ENCODE peak calls at places on chromosomes 4 and X, in eight cellular contexts. I, A, Z, V, Q, U, E and R are unnamed samples.

GRCh38 chr4:139794158-139794954 is 128.7 kb downstream of the MGST2 start:
- DNase-seq in Z (no peak), E (no peak), U (peak; percentile 36), I (no peak), Q (no peak), A (peak; percentile 32), V (no peak), R (peak; percentile 26)

GRCh38 chr4:33060873-33061542 is 2340.8 kb downstream of the PCDH7 start:
- DNase-seq in Z (peak; percentile 71), E (peak; percentile 79), I (peak; percentile 2), V (peak; percentile 73), A (peak; percentile 69), Q (peak; percentile 39), U (peak; percentile 28), R (peak; percentile 70)

GRCh38 chr4:160180206-160180605 is 1077.3 kb downstream of the RAPGEF2 start:
- DNase-seq in V (peak; percentile 21), Q (no peak), I (peak; percentile 77), E (no peak), A (peak; percentile 10), Z (peak; percentile 57), U (no peak), R (peak; percentile 0)

GRCh38 chrX:137988470-137988869 is 422.5 kb downstream of the ZIC3 start:
- DNase-seq in Q (no peak), I (no peak), A (no peak), Z (no peak), E (no peak), V (no peak), U (no peak), R (no peak)

GRCh38 chrX:132615396-132616131 is 126.7 kb upstream of the MBNL3 start:
- DNase-seq in V (peak; percentile 65), Q (peak; percentile 16), A (peak; percentile 56), Z (peak; percentile 79), U (peak; percentile 12), E (peak; percentile 57), I (peak; percentile 37), R (peak; percentile 53)

GRCh38 chrX:137151403-137151802 is 117.6 kb upstream of the GPR101 start:
- DNase-seq in E (peak; percentile 26), U (no peak), Q (no peak), V (no peak), I (no peak), A (no peak), Z (peak; percentile 0), R (no peak)

GRCh38 chrX:31483336-31483735 is 411.5 kb upstream of the FTHL17 start:
- DNase-seq in V (peak; percentile 83), E (no peak), Q (no peak), U (peak; percentile 79), Z (peak; percentile 30), A (no peak), I (peak; percentile 54), R (peak; percentile 90)

GRCh38 chr4:89134775-89135319 is 23.5 kb downstream of the TIGD2 start:
- DNase-seq in E (no peak), V (peak; percentile 98), Z (peak; percentile 95), Q (no peak), I (peak; percentile 71), U (peak; percentile 83), A (peak; percentile 5), R (peak; percentile 95)

GRCh38 chr4:163484906-163485305 is 9.6 kb upstream of the TMA16 start:
- DNase-seq in Q (no peak), I (peak; percentile 8), V (peak; percentile 74), U (peak; percentile 51), A (peak; percentile 83), E (peak; percentile 66), Z (peak; percentile 55), R (peak; percentile 69)

GRCh38 chr4:14149469-14150030 is 522.0 kb upstream of the BOD1L1 start:
- DNase-seq in U (peak; percentile 10), E (no peak), A (peak; percentile 84), I (no peak), Z (no peak), V (peak; percentile 13), Q (no peak), R (peak; percentile 35)

GRCh38 chr4:139814285-139815015 is 148.8 kb downstream of the MGST2 start:
- DNase-seq in I (peak; percentile 33), V (peak; percentile 31), Q (no peak), U (peak; percentile 41), A (no peak), Z (peak; percentile 80), E (no peak), R (peak; percentile 65)

GRCh38 chr4:14701896-14702295 is 300.4 kb upstream of the CPEB2 start:
- DNase-seq in Z (no peak), V (peak; percentile 17), U (no peak), Q (no peak), I (no peak), E (no peak), A (peak; percentile 12), R (no peak)

GRCh38 chrX:119459181-119459580 is 9.1 kb upstream of the SLC25A5 start:
- DNase-seq in A (no peak), Q (no peak), U (peak; percentile 17), Z (no peak), I (no peak), E (no peak), V (no peak), R (no peak)

GRCh38 chr4:32148120-32148666 is 1428.0 kb downstream of the PCDH7 start:
- DNase-seq in Z (peak; percentile 22), Q (no peak), E (no peak), I (peak; percentile 62), U (no peak), V (peak; percentile 71), A (peak; percentile 78), R (peak; percentile 91)

GRCh38 chr4:108762559-108763225 is at the start of gene ETNPPL:
- DNase-seq in E (peak; percentile 86), U (no peak), V (no peak), A (peak; percentile 59), Z (no peak), Q (peak; percentile 26), I (peak; percentile 14), R (peak; percentile 3)

GRCh38 chr4:159010563-159011260 is 92.2 kb upstream of the RAPGEF2 start:
- DNase-seq in Q (peak; percentile 52), Z (peak; percentile 89), I (peak; percentile 75), U (peak; percentile 67), E (no peak), A (no peak), V (peak; percentile 84), R (peak; percentile 87)

GRCh38 chr4:128386761-128387599 is 99.4 kb upstream of the PGRMC2 start:
- DNase-seq in U (peak; percentile 97), A (peak; percentile 80), V (peak; percentile 99), I (peak; percentile 83), Q (peak; percentile 69), E (no peak), Z (peak; percentile 87), R (peak; percentile 96)

GRCh38 chrX:39848243-39848642 is 249.5 kb downstream of the BCOR start:
- DNase-seq in U (peak; percentile 56), E (no peak), Q (no peak), Z (peak; percentile 9), V (no peak), I (no peak), A (no peak), R (peak; percentile 55)

GRCh38 chrX:57156397-57157049 is 19.3 kb upstream of the SPIN2A start:
- DNase-seq in I (peak; percentile 17), A (peak; percentile 49), V (peak; percentile 39), Q (peak; percentile 55), E (peak; percentile 42), U (peak; percentile 40), Z (peak; percentile 52), R (peak; percentile 52)

GRCh38 chr4:2793578-2793919 is 664 bp downstream of the SH3BP2 start:
- DNase-seq in Z (peak; percentile 67), U (peak; percentile 57), V (peak; percentile 48), Q (peak; percentile 71), I (no peak), A (peak; percentile 42), E (peak; percentile 43), R (peak; percentile 50)

GRCh38 chr4:24656906-24657305 is 72.6 kb upstream of the DHX15 start:
- DNase-seq in I (peak; percentile 11), A (no peak), V (no peak), Z (peak; percentile 58), Q (no peak), E (no peak), U (no peak), R (no peak)

DNA sequence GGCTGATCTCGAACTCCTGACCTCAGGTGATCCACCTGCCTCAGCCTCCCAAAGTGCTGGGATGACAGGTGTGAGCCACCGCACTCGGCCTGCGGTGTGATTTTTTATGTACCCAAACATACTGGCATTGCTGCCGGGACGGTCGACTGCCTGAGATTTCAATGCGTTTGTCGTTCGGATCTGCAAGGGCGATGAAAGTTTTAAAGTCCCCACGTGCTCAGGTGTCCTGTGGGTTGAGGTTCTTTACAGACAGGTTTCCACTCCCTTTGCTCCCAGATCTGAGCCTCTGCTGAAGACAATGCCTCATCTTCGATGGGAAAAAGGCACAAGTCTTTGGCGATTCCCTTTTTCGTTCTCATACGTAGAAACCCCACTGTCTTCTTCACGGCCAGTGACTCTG is 78.1 kb upstream of the SHOX start:
- DNase-seq in I (no peak), U (no peak), A (no peak), V (no peak), Q (no peak), Z (no peak), E (no peak), R (no peak)
- TF ChIP-seq CTCF in I (no peak), U (no peak), A (no peak), V (no peak), Q (no peak), Z (no peak), E (no peak), R (no peak)

GRCh38 chrX:50941638-50942037 is 31.1 kb downstream of the BMP15 start:
- DNase-seq in V (peak; percentile 0), A (peak; percentile 15), I (no peak), Q (peak; percentile 28), E (peak; percentile 48), U (no peak), Z (peak; percentile 0), R (no peak)
- TF ChIP-seq CTCF in V (peak; percentile 34), A (peak; percentile 59), I (peak; percentile 24), Q (no peak), E (peak; percentile 36), U (peak; percentile 29), Z (peak; percentile 40), R (peak; percentile 30)

GRCh38 chr4:169900241-169900845 is 125.9 kb downstream of the MFAP3L start:
- DNase-seq in U (no peak), V (no peak), Q (no peak), A (no peak), E (no peak), Z (no peak), I (peak; percentile 44), R (no peak)

GRCh38 chr4:169906104-169906503 is 120.1 kb downstream of the MFAP3L start:
- DNase-seq in Q (no peak), Z (no peak), I (peak; percentile 6), E (no peak), U (no peak), A (no peak), V (no peak), R (no peak)

GRCh38 chr4:169906821-169907220 is 119.4 kb downstream of the MFAP3L start:
- DNase-seq in Q (no peak), U (no peak), E (no peak), Z (no peak), A (no peak), V (no peak), I (no peak), R (no peak)

GRCh38 chr4:169899295-169899694 is 126.9 kb downstream of the MFAP3L start:
- DNase-seq in V (peak; percentile 4), E (no peak), A (peak; percentile 48), U (no peak), Q (no peak), Z (peak; percentile 25), I (peak; percentile 92), R (no peak)

GRCh38 chr4:169902658-169903345 is 123.4 kb downstream of the MFAP3L start:
- DNase-seq in I (no peak), E (peak; percentile 39), Z (no peak), U (no peak), A (no peak), Q (no peak), V (no peak), R (no peak)
- TF ChIP-seq CTCF in I (no peak), E (peak; percentile 41), Z (no peak), U (no peak), A (no peak), Q (no peak), V (no peak), R (no peak)

GRCh38 chr4:70838400-70838971 is 1.2 kb downstream of the GRSF1 start:
- DNase-seq in V (peak; percentile 39), Z (peak; percentile 8), Q (no peak), E (no peak), I (peak; percentile 1), U (peak; percentile 10), A (peak; percentile 1), R (peak; percentile 24)
- TF ChIP-seq CTCF in V (no peak), Z (no peak), Q (no peak), E (no peak), I (no peak), U (no peak), A (no peak), R (no peak)